ENCODE peak calls at places on chromosomes 13 and 19, in ten cellular contexts. One of them, this sample, is unnamed.

GRCh38 chr13:31982540-31982939 is 49.0 kb upstream of the FRY start:
- DNase-seq in adrenal gland: peak
- DNase-seq in mucosa of descending colon: peak
- DNase-seq in GM12865: no peak
- DNase-seq in cardiac muscle cell: no peak
- DNase-seq in body of pancreas: peak
- DNase-seq in thoracic aorta: peak
- DNase-seq in A549: peak
- DNase-seq in chondrocyte: no peak
- DNase-seq in right lobe of liver: peak
- DNase-seq in this sample: peak

GRCh38 chr13:24694907-24695306 is 14.7 kb downstream of the ATP12A start:
- DNase-seq in adrenal gland: no peak
- DNase-seq in mucosa of descending colon: no peak
- DNase-seq in GM12865: no peak
- DNase-seq in cardiac muscle cell: no peak
- DNase-seq in body of pancreas: no peak
- DNase-seq in thoracic aorta: no peak
- DNase-seq in A549: no peak
- DNase-seq in chondrocyte: no peak
- DNase-seq in right lobe of liver: no peak
- DNase-seq in this sample: no peak

GRCh38 chr13:22114630-22115311 is 443.9 kb downstream of the FGF9 start:
- DNase-seq in adrenal gland: no peak
- DNase-seq in mucosa of descending colon: peak
- DNase-seq in GM12865: peak
- DNase-seq in cardiac muscle cell: no peak
- DNase-seq in body of pancreas: no peak
- DNase-seq in thoracic aorta: no peak
- DNase-seq in A549: no peak
- DNase-seq in chondrocyte: no peak
- DNase-seq in right lobe of liver: no peak
- DNase-seq in this sample: no peak

GRCh38 chr13:50801087-50801931 is 42.2 kb downstream of the DLEU7 start:
- DNase-seq in adrenal gland: peak
- DNase-seq in mucosa of descending colon: peak
- DNase-seq in GM12865: peak
- DNase-seq in cardiac muscle cell: peak
- DNase-seq in body of pancreas: peak
- DNase-seq in thoracic aorta: no peak
- DNase-seq in A549: peak
- DNase-seq in chondrocyte: no peak
- DNase-seq in right lobe of liver: peak
- DNase-seq in this sample: peak

GRCh38 chr13:71879129-71879535 is 12.1 kb upstream of the DACH1 start:
- DNase-seq in adrenal gland: no peak
- DNase-seq in mucosa of descending colon: peak
- DNase-seq in GM12865: peak
- DNase-seq in cardiac muscle cell: peak
- DNase-seq in body of pancreas: peak
- DNase-seq in thoracic aorta: no peak
- DNase-seq in A549: peak
- DNase-seq in chondrocyte: no peak
- DNase-seq in right lobe of liver: no peak
- DNase-seq in this sample: peak

GRCh38 chr13:48242677-48243076 is 9.7 kb downstream of the ITM2B start:
- DNase-seq in adrenal gland: no peak
- DNase-seq in mucosa of descending colon: no peak
- DNase-seq in GM12865: no peak
- DNase-seq in cardiac muscle cell: no peak
- DNase-seq in body of pancreas: no peak
- DNase-seq in thoracic aorta: no peak
- DNase-seq in A549: no peak
- DNase-seq in chondrocyte: no peak
- DNase-seq in right lobe of liver: no peak
- DNase-seq in this sample: no peak

GRCh38 chr19:10353793-10354391 is 14.5 kb upstream of the ICAM3 start:
- DNase-seq in adrenal gland: peak
- DNase-seq in mucosa of descending colon: no peak
- DNase-seq in GM12865: peak
- DNase-seq in cardiac muscle cell: peak
- DNase-seq in body of pancreas: peak
- DNase-seq in thoracic aorta: no peak
- DNase-seq in A549: peak
- DNase-seq in chondrocyte: no peak
- DNase-seq in right lobe of liver: peak
- DNase-seq in this sample: peak

GRCh38 chr13:47841131-47841530 is 159.9 kb downstream of the SUCLA2 start:
- DNase-seq in adrenal gland: no peak
- DNase-seq in mucosa of descending colon: no peak
- DNase-seq in GM12865: no peak
- DNase-seq in cardiac muscle cell: no peak
- DNase-seq in body of pancreas: no peak
- DNase-seq in thoracic aorta: no peak
- DNase-seq in A549: no peak
- DNase-seq in chondrocyte: no peak
- DNase-seq in right lobe of liver: no peak
- DNase-seq in this sample: no peak

GRCh38 chr13:46179576-46180368 is 2.2 kb downstream of the LCP1 start:
- DNase-seq in adrenal gland: peak
- DNase-seq in mucosa of descending colon: peak
- DNase-seq in GM12865: peak
- DNase-seq in cardiac muscle cell: no peak
- DNase-seq in body of pancreas: peak
- DNase-seq in thoracic aorta: peak
- DNase-seq in A549: no peak
- DNase-seq in chondrocyte: no peak
- DNase-seq in right lobe of liver: no peak
- DNase-seq in this sample: no peak

GRCh38 chr13:48448963-48449614 is 36.2 kb upstream of the LPAR6 start:
- DNase-seq in adrenal gland: no peak
- DNase-seq in mucosa of descending colon: no peak
- DNase-seq in GM12865: no peak
- DNase-seq in cardiac muscle cell: no peak
- DNase-seq in body of pancreas: no peak
- DNase-seq in thoracic aorta: no peak
- DNase-seq in A549: no peak
- DNase-seq in chondrocyte: no peak
- DNase-seq in right lobe of liver: no peak
- DNase-seq in this sample: peak

GRCh38 chr13:109790951-109791605 is 4.7 kb upstream of the IRS2 start:
- DNase-seq in adrenal gland: peak
- DNase-seq in mucosa of descending colon: peak
- DNase-seq in GM12865: no peak
- DNase-seq in cardiac muscle cell: peak
- DNase-seq in body of pancreas: peak
- DNase-seq in thoracic aorta: no peak
- DNase-seq in A549: peak
- DNase-seq in chondrocyte: no peak
- DNase-seq in right lobe of liver: peak
- DNase-seq in this sample: no peak

GRCh38 chr13:79723462-79724116 is 242.6 kb downstream of the NDFIP2 start:
- DNase-seq in adrenal gland: no peak
- DNase-seq in mucosa of descending colon: peak
- DNase-seq in GM12865: no peak
- DNase-seq in cardiac muscle cell: peak
- DNase-seq in body of pancreas: no peak
- DNase-seq in thoracic aorta: no peak
- DNase-seq in A549: no peak
- DNase-seq in chondrocyte: no peak
- DNase-seq in right lobe of liver: no peak
- DNase-seq in this sample: no peak

GRCh38 chr19:40702337-40703012 is 12.0 kb upstream of the NUMBL start:
- DNase-seq in adrenal gland: no peak
- DNase-seq in mucosa of descending colon: peak
- DNase-seq in GM12865: no peak
- DNase-seq in cardiac muscle cell: peak
- DNase-seq in body of pancreas: peak
- DNase-seq in thoracic aorta: no peak
- DNase-seq in A549: peak
- DNase-seq in chondrocyte: no peak
- DNase-seq in right lobe of liver: no peak
- DNase-seq in this sample: peak

GRCh38 chr13:48050550-48050949 is 13.0 kb downstream of the NUDT15 start:
- DNase-seq in adrenal gland: no peak
- DNase-seq in mucosa of descending colon: no peak
- DNase-seq in GM12865: no peak
- DNase-seq in cardiac muscle cell: no peak
- DNase-seq in body of pancreas: no peak
- DNase-seq in thoracic aorta: no peak
- DNase-seq in A549: no peak
- DNase-seq in chondrocyte: no peak
- DNase-seq in right lobe of liver: no peak
- DNase-seq in this sample: no peak

GRCh38 chr13:85332595-85332994 is 466.6 kb downstream of the SLITRK6 start:
- DNase-seq in adrenal gland: no peak
- DNase-seq in mucosa of descending colon: no peak
- DNase-seq in GM12865: no peak
- DNase-seq in cardiac muscle cell: no peak
- DNase-seq in body of pancreas: no peak
- DNase-seq in thoracic aorta: no peak
- DNase-seq in A549: no peak
- DNase-seq in chondrocyte: no peak
- DNase-seq in right lobe of liver: no peak
- DNase-seq in this sample: no peak

GRCh38 chr19:37551123-37551993 is 43.2 kb downstream of the ZNF571 start:
- DNase-seq in adrenal gland: no peak
- DNase-seq in mucosa of descending colon: peak
- DNase-seq in GM12865: peak
- DNase-seq in cardiac muscle cell: no peak
- DNase-seq in body of pancreas: no peak
- DNase-seq in thoracic aorta: no peak
- DNase-seq in A549: no peak
- DNase-seq in chondrocyte: no peak
- DNase-seq in right lobe of liver: no peak
- DNase-seq in this sample: peak

GRCh38 chr19:35298561-35298972 is 6.6 kb downstream of the MAG start:
- DNase-seq in adrenal gland: no peak
- DNase-seq in mucosa of descending colon: no peak
- DNase-seq in GM12865: no peak
- DNase-seq in cardiac muscle cell: no peak
- DNase-seq in body of pancreas: no peak
- DNase-seq in thoracic aorta: no peak
- DNase-seq in A549: no peak
- DNase-seq in chondrocyte: no peak
- DNase-seq in right lobe of liver: no peak
- DNase-seq in this sample: no peak

GRCh38 chr13:73754727-73755292 is 379.4 kb downstream of the KLF12 start:
- DNase-seq in adrenal gland: no peak
- DNase-seq in mucosa of descending colon: peak
- DNase-seq in GM12865: peak
- DNase-seq in cardiac muscle cell: peak
- DNase-seq in body of pancreas: peak
- DNase-seq in thoracic aorta: no peak
- DNase-seq in A549: peak
- DNase-seq in chondrocyte: no peak
- DNase-seq in right lobe of liver: no peak
- DNase-seq in this sample: peak

GRCh38 chr13:49346460-49346859 is 97.4 kb downstream of the CAB39L start:
- DNase-seq in adrenal gland: no peak
- DNase-seq in mucosa of descending colon: no peak
- DNase-seq in GM12865: no peak
- DNase-seq in cardiac muscle cell: no peak
- DNase-seq in body of pancreas: no peak
- DNase-seq in thoracic aorta: no peak
- DNase-seq in A549: no peak
- DNase-seq in chondrocyte: no peak
- DNase-seq in right lobe of liver: no peak
- DNase-seq in this sample: no peak

GRCh38 chr13:37427843-37428494 is 170.6 kb downstream of the POSTN start:
- DNase-seq in adrenal gland: no peak
- DNase-seq in mucosa of descending colon: no peak
- DNase-seq in GM12865: no peak
- DNase-seq in cardiac muscle cell: peak
- DNase-seq in body of pancreas: no peak
- DNase-seq in thoracic aorta: no peak
- DNase-seq in A549: no peak
- DNase-seq in chondrocyte: no peak
- DNase-seq in right lobe of liver: no peak
- DNase-seq in this sample: no peak
- TF ChIP-seq CTCF in adrenal gland: no peak
- TF ChIP-seq CTCF in mucosa of descending colon: no peak
- TF ChIP-seq CTCF in GM12865: no peak
- TF ChIP-seq CTCF in cardiac muscle cell: no peak
- TF ChIP-seq CTCF in body of pancreas: no peak
- TF ChIP-seq CTCF in thoracic aorta: no peak
- TF ChIP-seq CTCF in A549: no peak
- TF ChIP-seq CTCF in chondrocyte: peak
- TF ChIP-seq CTCF in right lobe of liver: no peak
- TF ChIP-seq CTCF in this sample: no peak

DNA sequence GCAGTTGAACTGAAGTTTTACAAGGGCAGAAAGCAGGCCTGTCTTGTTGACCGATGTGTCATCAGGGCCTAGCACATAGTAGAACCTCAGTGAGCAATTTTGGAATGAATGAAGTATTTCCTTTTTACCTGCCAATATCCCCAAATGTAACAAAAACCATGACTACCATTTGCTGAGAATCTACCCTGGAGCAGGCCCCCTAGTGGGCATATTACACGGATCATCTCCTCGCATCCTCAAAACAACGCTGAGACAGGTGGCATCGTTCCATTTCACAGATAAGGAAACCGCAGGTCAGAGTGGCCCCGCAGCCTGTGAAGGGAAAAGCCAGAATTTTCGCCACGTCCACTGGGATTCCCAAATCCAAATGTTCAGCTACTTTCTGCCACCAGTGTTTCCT is 77.9 kb downstream of the CACNA1A start:
- DNase-seq in adrenal gland: no peak
- DNase-seq in mucosa of descending colon: peak
- DNase-seq in GM12865: peak
- DNase-seq in cardiac muscle cell: peak
- DNase-seq in body of pancreas: peak
- DNase-seq in thoracic aorta: no peak
- DNase-seq in A549: no peak
- DNase-seq in chondrocyte: no peak
- DNase-seq in right lobe of liver: no peak
- DNase-seq in this sample: peak
- TF ChIP-seq CTCF in adrenal gland: peak
- TF ChIP-seq CTCF in mucosa of descending colon: no peak
- TF ChIP-seq CTCF in GM12865: peak
- TF ChIP-seq CTCF in cardiac muscle cell: peak
- TF ChIP-seq CTCF in body of pancreas: peak
- TF ChIP-seq CTCF in thoracic aorta: no peak
- TF ChIP-seq CTCF in A549: peak
- TF ChIP-seq CTCF in chondrocyte: peak
- TF ChIP-seq CTCF in right lobe of liver: peak
- TF ChIP-seq CTCF in this sample: peak

GRCh38 chr19:1001538-1002166 is 1.4 kb downstream of the GRIN3B start:
- DNase-seq in adrenal gland: no peak
- DNase-seq in mucosa of descending colon: peak
- DNase-seq in GM12865: peak
- DNase-seq in cardiac muscle cell: peak
- DNase-seq in body of pancreas: peak
- DNase-seq in thoracic aorta: no peak
- DNase-seq in A549: peak
- DNase-seq in chondrocyte: no peak
- DNase-seq in right lobe of liver: no peak
- DNase-seq in this sample: peak
- TF ChIP-seq CTCF in adrenal gland: peak
- TF ChIP-seq CTCF in mucosa of descending colon: peak
- TF ChIP-seq CTCF in GM12865: peak
- TF ChIP-seq CTCF in cardiac muscle cell: peak
- TF ChIP-seq CTCF in body of pancreas: peak
- TF ChIP-seq CTCF in thoracic aorta: peak
- TF ChIP-seq CTCF in A549: peak
- TF ChIP-seq CTCF in chondrocyte: peak
- TF ChIP-seq CTCF in right lobe of liver: peak
- TF ChIP-seq CTCF in this sample: peak

GRCh38 chr13:42280537-42280936 is 8.6 kb downstream of the AKAP11 start:
- DNase-seq in adrenal gland: no peak
- DNase-seq in mucosa of descending colon: no peak
- DNase-seq in GM12865: no peak
- DNase-seq in cardiac muscle cell: no peak
- DNase-seq in body of pancreas: no peak
- DNase-seq in thoracic aorta: no peak
- DNase-seq in A549: no peak
- DNase-seq in chondrocyte: no peak
- DNase-seq in right lobe of liver: no peak
- DNase-seq in this sample: no peak
- TF ChIP-seq CTCF in adrenal gland: no peak
- TF ChIP-seq CTCF in mucosa of descending colon: no peak
- TF ChIP-seq CTCF in GM12865: no peak
- TF ChIP-seq CTCF in cardiac muscle cell: no peak
- TF ChIP-seq CTCF in body of pancreas: no peak
- TF ChIP-seq CTCF in thoracic aorta: no peak
- TF ChIP-seq CTCF in A549: no peak
- TF ChIP-seq CTCF in chondrocyte: no peak
- TF ChIP-seq CTCF in right lobe of liver: no peak
- TF ChIP-seq CTCF in this sample: no peak